ENCODE peak calls at places on chromosomes 1 and 21, in eight cellular contexts. One of them, this sample, is unnamed.

GRCh38 chr21:17506936-17507335 is 5.9 kb upstream of the CXADR start:
- DNase-seq in fibroblast of mammary gland: no peak
- DNase-seq in GM23338: no peak
- DNase-seq in fibroblast of lung: no peak
- DNase-seq in cardiac muscle cell: no peak
- DNase-seq in SK-N-SH: no peak
- DNase-seq in fibroblast of villous mesenchyme: no peak
- DNase-seq in cardiac fibroblast: no peak
- DNase-seq in this sample: no peak

GRCh38 chr1:24864409-24864808 is 65.7 kb downstream of the RUNX3 start:
- DNase-seq in fibroblast of mammary gland: no peak
- DNase-seq in GM23338: peak; percentile 40
- DNase-seq in fibroblast of lung: no peak
- DNase-seq in cardiac muscle cell: peak; percentile 54
- DNase-seq in SK-N-SH: no peak
- DNase-seq in fibroblast of villous mesenchyme: no peak
- DNase-seq in cardiac fibroblast: no peak
- DNase-seq in this sample: no peak

GRCh38 chr1:153790282-153790995 is 15.2 kb downstream of the SLC27A3 start:
- DNase-seq in fibroblast of mammary gland: peak; percentile 79
- DNase-seq in GM23338: no peak
- DNase-seq in fibroblast of lung: peak; percentile 65
- DNase-seq in cardiac muscle cell: peak; percentile 27
- DNase-seq in SK-N-SH: no peak
- DNase-seq in fibroblast of villous mesenchyme: peak; percentile 91
- DNase-seq in cardiac fibroblast: peak; percentile 94
- DNase-seq in this sample: peak; percentile 43

GRCh38 chr1:96522927-96523326 is 198.7 kb upstream of the PTBP2 start:
- DNase-seq in fibroblast of mammary gland: no peak
- DNase-seq in GM23338: no peak
- DNase-seq in fibroblast of lung: peak; percentile 39
- DNase-seq in cardiac muscle cell: no peak
- DNase-seq in SK-N-SH: no peak
- DNase-seq in fibroblast of villous mesenchyme: no peak
- DNase-seq in cardiac fibroblast: no peak
- DNase-seq in this sample: no peak

GRCh38 chr1:24459551-24460266 is 42.9 kb upstream of the RCAN3 start:
- DNase-seq in fibroblast of mammary gland: no peak
- DNase-seq in GM23338: no peak
- DNase-seq in fibroblast of lung: no peak
- DNase-seq in cardiac muscle cell: no peak
- DNase-seq in SK-N-SH: no peak
- DNase-seq in fibroblast of villous mesenchyme: no peak
- DNase-seq in cardiac fibroblast: no peak
- DNase-seq in this sample: no peak

GRCh38 chr1:73033637-73034036 is 751.3 kb upstream of the NEGR1 start:
- DNase-seq in fibroblast of mammary gland: no peak
- DNase-seq in GM23338: peak; percentile 26
- DNase-seq in fibroblast of lung: no peak
- DNase-seq in cardiac muscle cell: no peak
- DNase-seq in SK-N-SH: no peak
- DNase-seq in fibroblast of villous mesenchyme: no peak
- DNase-seq in cardiac fibroblast: no peak
- DNase-seq in this sample: no peak

GRCh38 chr1:234531181-234532132 is 52.5 kb upstream of the TARBP1 start:
- DNase-seq in fibroblast of mammary gland: peak; percentile 94
- DNase-seq in GM23338: peak; percentile 42
- DNase-seq in fibroblast of lung: peak; percentile 89
- DNase-seq in cardiac muscle cell: no peak
- DNase-seq in SK-N-SH: no peak
- DNase-seq in fibroblast of villous mesenchyme: peak; percentile 90
- DNase-seq in cardiac fibroblast: peak; percentile 98
- DNase-seq in this sample: peak; percentile 82

GRCh38 chr1:156376958-156377919 is 8.2 kb downstream of the RHBG start:
- DNase-seq in fibroblast of mammary gland: no peak
- DNase-seq in GM23338: no peak
- DNase-seq in fibroblast of lung: no peak
- DNase-seq in cardiac muscle cell: no peak
- DNase-seq in SK-N-SH: no peak
- DNase-seq in fibroblast of villous mesenchyme: no peak
- DNase-seq in cardiac fibroblast: no peak
- DNase-seq in this sample: no peak

GRCh38 chr1:1281533-1282321 is 1.5 kb downstream of the SCNN1D start:
- DNase-seq in fibroblast of mammary gland: peak; percentile 76
- DNase-seq in GM23338: no peak
- DNase-seq in fibroblast of lung: peak; percentile 69
- DNase-seq in cardiac muscle cell: no peak
- DNase-seq in SK-N-SH: peak; percentile 55
- DNase-seq in fibroblast of villous mesenchyme: no peak
- DNase-seq in cardiac fibroblast: no peak
- DNase-seq in this sample: no peak

GRCh38 chr1:33424610-33425009 is 6.3 kb downstream of the PHC2 start:
- DNase-seq in fibroblast of mammary gland: peak; percentile 56
- DNase-seq in GM23338: no peak
- DNase-seq in fibroblast of lung: peak; percentile 72
- DNase-seq in cardiac muscle cell: no peak
- DNase-seq in SK-N-SH: no peak
- DNase-seq in fibroblast of villous mesenchyme: peak; percentile 40
- DNase-seq in cardiac fibroblast: no peak
- DNase-seq in this sample: no peak

GRCh38 chr1:87983841-87984240 is 655.2 kb downstream of the LMO4 start:
- DNase-seq in fibroblast of mammary gland: no peak
- DNase-seq in GM23338: no peak
- DNase-seq in fibroblast of lung: peak; percentile 52
- DNase-seq in cardiac muscle cell: no peak
- DNase-seq in SK-N-SH: no peak
- DNase-seq in fibroblast of villous mesenchyme: no peak
- DNase-seq in cardiac fibroblast: peak; percentile 45
- DNase-seq in this sample: no peak

GRCh38 chr1:11691928-11692711 is 610 bp downstream of the DRAXIN start:
- DNase-seq in fibroblast of mammary gland: no peak
- DNase-seq in GM23338: peak; percentile 52
- DNase-seq in fibroblast of lung: no peak
- DNase-seq in cardiac muscle cell: no peak
- DNase-seq in SK-N-SH: no peak
- DNase-seq in fibroblast of villous mesenchyme: no peak
- DNase-seq in cardiac fibroblast: no peak
- DNase-seq in this sample: no peak
- H3K4me3 ChIP-seq in fibroblast of mammary gland: no peak overlapping the region
- H3K4me3 ChIP-seq in GM23338: peak overlapping the region; percentile 94
- H3K4me3 ChIP-seq in fibroblast of lung: no peak overlapping the region
- H3K4me3 ChIP-seq in cardiac muscle cell: peak overlapping the region; percentile 58
- H3K4me3 ChIP-seq in SK-N-SH: no peak overlapping the region
- H3K4me3 ChIP-seq in fibroblast of villous mesenchyme: no peak overlapping the region
- H3K4me3 ChIP-seq in cardiac fibroblast: no peak overlapping the region
- H3K4me3 ChIP-seq in this sample: no peak overlapping the region

GRCh38 chr1:207454046-207454964 is at the start of gene CR2:
- DNase-seq in fibroblast of mammary gland: no peak
- DNase-seq in GM23338: peak; percentile 93
- DNase-seq in fibroblast of lung: peak; percentile 3
- DNase-seq in cardiac muscle cell: peak; percentile 68
- DNase-seq in SK-N-SH: peak; percentile 23
- DNase-seq in fibroblast of villous mesenchyme: no peak
- DNase-seq in cardiac fibroblast: no peak
- DNase-seq in this sample: no peak
- TF ChIP-seq CTCF in fibroblast of mammary gland: no peak
- TF ChIP-seq CTCF in GM23338: peak; percentile 76
- TF ChIP-seq CTCF in fibroblast of lung: peak; percentile 3
- TF ChIP-seq CTCF in cardiac muscle cell: no peak
- TF ChIP-seq CTCF in SK-N-SH: peak; percentile 11
- TF ChIP-seq CTCF in fibroblast of villous mesenchyme: no peak
- TF ChIP-seq CTCF in cardiac fibroblast: no peak
- TF ChIP-seq CTCF in this sample: no peak

DNA sequence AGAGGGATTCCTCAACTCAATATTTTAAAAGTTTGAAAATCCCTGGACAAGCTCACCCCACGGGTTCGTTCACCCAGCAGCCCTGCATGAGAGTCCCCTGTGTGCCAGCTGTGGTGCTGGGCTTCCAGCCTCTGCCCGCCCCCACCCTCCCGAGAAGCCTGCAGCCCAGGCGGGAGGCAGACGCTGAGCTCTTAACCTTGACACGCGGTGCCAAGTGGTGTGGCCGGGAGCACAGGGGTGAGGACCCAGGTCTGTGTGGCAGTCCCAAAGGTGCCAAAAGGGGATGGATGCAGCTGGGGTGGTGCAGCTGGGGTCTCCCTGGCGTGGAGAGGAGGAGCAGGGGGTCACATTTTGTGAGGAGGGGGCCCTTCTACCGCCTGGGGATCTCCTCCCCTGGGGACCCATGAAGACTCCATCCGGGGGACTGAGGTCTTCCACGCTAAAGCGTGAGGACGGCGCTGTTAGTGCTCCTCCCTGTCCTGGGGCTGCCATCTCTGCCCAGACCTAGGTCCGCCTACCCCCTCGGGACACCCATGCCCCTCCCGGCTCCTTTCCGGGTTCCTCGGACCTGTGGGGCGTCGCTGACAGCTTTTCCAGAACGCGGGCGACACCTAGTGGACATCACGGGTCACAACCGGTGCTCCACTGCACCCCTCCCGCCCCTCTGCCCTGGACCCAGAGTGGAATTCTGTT is 12.9 kb downstream of the PLA2G2F start:
- DNase-seq in fibroblast of mammary gland: peak; percentile 73
- DNase-seq in GM23338: peak; percentile 89
- DNase-seq in fibroblast of lung: peak; percentile 60
- DNase-seq in cardiac muscle cell: peak; percentile 83
- DNase-seq in SK-N-SH: peak; percentile 94
- DNase-seq in fibroblast of villous mesenchyme: peak; percentile 60
- DNase-seq in cardiac fibroblast: peak; percentile 86
- DNase-seq in this sample: peak; percentile 59
- H3K4me3 ChIP-seq in fibroblast of mammary gland: peak overlapping the region; percentile 33
- H3K4me3 ChIP-seq in GM23338: peak overlapping the region; percentile 51
- H3K4me3 ChIP-seq in fibroblast of lung: peak overlapping the region; percentile 43
- H3K4me3 ChIP-seq in cardiac muscle cell: peak overlapping the region; percentile 13
- H3K4me3 ChIP-seq in SK-N-SH: peak overlapping the region; percentile 49
- H3K4me3 ChIP-seq in fibroblast of villous mesenchyme: peak overlapping the region; percentile 58
- H3K4me3 ChIP-seq in cardiac fibroblast: peak overlapping the region; percentile 39
- H3K4me3 ChIP-seq in this sample: peak overlapping the region; percentile 30

GRCh38 chr1:62325076-62325475 is 5.8 kb upstream of the KANK4 start:
- DNase-seq in fibroblast of mammary gland: peak; percentile 65
- DNase-seq in GM23338: no peak
- DNase-seq in fibroblast of lung: peak; percentile 84
- DNase-seq in cardiac muscle cell: peak; percentile 28
- DNase-seq in SK-N-SH: no peak
- DNase-seq in fibroblast of villous mesenchyme: no peak
- DNase-seq in cardiac fibroblast: peak; percentile 52
- DNase-seq in this sample: peak; percentile 43
- TF ChIP-seq CTCF in fibroblast of mammary gland: no peak
- TF ChIP-seq CTCF in GM23338: no peak
- TF ChIP-seq CTCF in fibroblast of lung: no peak
- TF ChIP-seq CTCF in cardiac muscle cell: no peak
- TF ChIP-seq CTCF in SK-N-SH: no peak
- TF ChIP-seq CTCF in fibroblast of villous mesenchyme: no peak
- TF ChIP-seq CTCF in cardiac fibroblast: no peak
- TF ChIP-seq CTCF in this sample: no peak

This sample was measured in astrocyte of the spinal cord.